ENCODE peak calls at places on chromosomes 6 and 20, in ten cellular contexts. R, C, I, Q, T, V, P, B, U and H are unnamed samples.

GRCh38 chr20:14566505-14566904 is 229.1 kb upstream of the FLRT3 start:
- DNase-seq in T (no peak), P (no peak), C (no peak), R (no peak), Q (no peak), I (peak), U (peak), B (no peak), V (no peak), H (no peak)

GRCh38 chr6:38184041-38184779 is 364.7 kb downstream of the ZFAND3 start:
- DNase-seq in V (no peak), C (no peak), R (peak), T (peak), Q (no peak), P (no peak), I (no peak), U (no peak), B (no peak), H (no peak)

GRCh38 chr20:63118303-63118670 is 97.6 kb downstream of the YTHDF1 start:
- DNase-seq in C (no peak), P (no peak), Q (no peak), T (no peak), U (no peak), B (peak), I (no peak), R (no peak), V (no peak), H (no peak)

GRCh38 chr20:23133560-23133998 is 47.5 kb upstream of the CD93 start:
- DNase-seq in I (no peak), U (no peak), Q (no peak), R (no peak), T (peak), V (no peak), B (peak), P (no peak), C (no peak), H (no peak)

GRCh38 chr6:96947055-96947454 is 22.5 kb downstream of the KLHL32 start:
- DNase-seq in R (no peak), B (no peak), U (no peak), Q (no peak), I (no peak), C (peak), P (no peak), V (no peak), T (no peak), H (no peak)

GRCh38 chr6:141321486-141322347 is 811.0 kb upstream of the GJE1 start:
- DNase-seq in B (no peak), R (no peak), I (peak), Q (no peak), T (no peak), P (peak), C (no peak), U (no peak), V (no peak), H (no peak)

GRCh38 chr6:160029525-160029924 is 60.6 kb downstream of the IGF2R start:
- DNase-seq in V (no peak), R (no peak), Q (no peak), T (peak), I (no peak), P (no peak), B (no peak), C (no peak), U (peak), H (no peak)

GRCh38 chr6:5345324-5345723 is 84.0 kb downstream of the FARS2 start:
- DNase-seq in P (no peak), R (no peak), C (peak), I (no peak), Q (no peak), B (no peak), V (no peak), T (no peak), U (no peak), H (no peak)

GRCh38 chr20:56974499-56975250 is 291.8 kb downstream of the BMP7 start:
- DNase-seq in U (peak), R (peak), B (no peak), I (peak), P (peak), C (peak), Q (no peak), T (peak), V (peak), H (no peak)

GRCh38 chr6:150729188-150729748 is 129.6 kb downstream of the PLEKHG1 start:
- DNase-seq in B (no peak), R (no peak), I (no peak), V (no peak), P (no peak), Q (no peak), U (no peak), C (no peak), T (no peak), H (no peak)

GRCh38 chr6:160085713-160086505 is 35.7 kb upstream of the SLC22A1 start:
- DNase-seq in T (peak), P (no peak), Q (no peak), C (no peak), U (no peak), V (no peak), I (no peak), B (no peak), R (no peak), H (no peak)

DNA sequence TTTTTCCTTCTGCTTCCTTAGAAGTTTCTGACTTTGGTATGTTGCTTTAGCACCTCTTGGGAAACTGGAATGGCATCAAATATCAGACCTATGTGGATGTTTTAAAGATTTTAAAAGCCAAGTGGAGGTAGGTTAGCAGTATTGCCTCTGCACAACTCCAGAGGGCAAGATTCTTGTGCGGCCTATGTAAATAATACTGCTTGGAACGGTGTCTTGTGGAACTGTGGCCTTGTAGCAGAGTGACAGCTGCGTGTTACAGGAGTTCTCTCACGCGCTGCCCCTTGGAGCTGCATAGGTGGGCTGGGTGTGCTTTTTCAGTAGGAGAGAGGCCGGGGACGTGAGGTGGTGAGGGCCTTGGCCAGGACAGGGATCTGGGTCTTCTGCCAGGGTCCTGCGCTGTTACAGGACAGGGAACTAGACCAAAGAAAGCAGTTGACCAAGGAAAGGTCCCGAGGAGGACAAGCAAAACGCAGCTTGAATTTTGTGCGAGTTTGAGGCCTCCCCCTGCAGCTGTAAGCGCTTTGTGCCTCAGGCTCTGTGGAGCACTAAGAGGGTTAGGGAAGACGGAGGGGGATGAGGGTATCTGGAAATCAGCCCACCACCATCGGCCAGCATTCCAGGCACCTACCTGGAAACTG is 1.5 kb downstream of the TMEM181 start:
- DNase-seq in Q (no peak), U (no peak), B (no peak), C (no peak), I (no peak), R (no peak), T (no peak), V (no peak), P (no peak), H (no peak)
- TF ChIP-seq CTCF in Q (no peak), U (no peak), B (no peak), C (no peak), I (no peak), R (no peak), T (no peak), V (no peak), P (no peak), H (no peak)

GRCh38 chr6:37103169-37104039 is 66.5 kb upstream of the PIM1 start:
- DNase-seq in U (peak), B (peak), T (peak), V (no peak), P (peak), Q (no peak), I (peak), C (peak), R (peak), H (peak)
- TF ChIP-seq CTCF in U (no peak), B (no peak), T (no peak), V (no peak), P (no peak), Q (no peak), I (no peak), C (no peak), R (no peak), H (no peak)

GRCh38 chr6:167755461-167755860 is 71.2 kb upstream of the AFDN start:
- DNase-seq in Q (no peak), U (no peak), T (no peak), I (no peak), B (no peak), R (no peak), V (no peak), P (no peak), C (no peak), H (no peak)

GRCh38 chr6:167757291-167757690 is 69.4 kb upstream of the AFDN start:
- DNase-seq in U (no peak), P (no peak), V (no peak), T (no peak), Q (no peak), C (no peak), B (no peak), R (no peak), I (no peak), H (no peak)

GRCh38 chr6:167756594-167756993 is 70.1 kb upstream of the AFDN start:
- DNase-seq in Q (no peak), V (no peak), I (no peak), U (no peak), T (no peak), B (no peak), C (no peak), R (no peak), P (no peak), H (no peak)

GRCh38 chr6:167751579-167752115 is 75.1 kb upstream of the AFDN start:
- DNase-seq in V (no peak), U (no peak), B (no peak), P (no peak), I (no peak), T (no peak), R (no peak), C (no peak), Q (no peak), H (no peak)

DNA sequence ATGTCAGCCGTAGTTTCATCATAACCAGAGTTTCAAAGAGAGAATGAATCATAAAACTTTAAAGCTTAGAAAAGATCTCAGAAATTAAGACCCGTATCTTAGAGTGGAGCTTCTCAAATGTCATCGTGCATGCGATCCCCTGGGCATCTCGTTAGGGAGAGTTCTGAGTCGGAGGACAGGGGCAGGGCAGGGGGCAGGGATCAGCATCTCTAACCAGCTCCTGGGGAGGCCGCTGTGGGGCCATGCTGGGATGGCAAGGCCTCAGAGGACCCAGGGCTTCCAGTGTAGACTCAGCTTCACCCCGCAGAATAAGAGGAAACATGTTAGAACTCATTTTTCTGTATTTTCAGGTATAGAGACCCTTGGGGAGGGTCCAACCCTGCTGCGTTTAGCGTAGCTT is 72.0 kb upstream of the AFDN start:
- DNase-seq in C (no peak), T (no peak), U (no peak), Q (no peak), I (no peak), V (no peak), P (no peak), B (no peak), R (no peak), H (no peak)
- TF ChIP-seq CTCF in C (no peak), T (no peak), U (no peak), Q (no peak), I (no peak), V (no peak), P (no peak), B (no peak), R (no peak), H (no peak)

GRCh38 chr6:45498620-45499019 is 120.9 kb upstream of the SUPT3H start:
- DNase-seq in I (no peak), P (no peak), V (no peak), T (no peak), R (no peak), B (no peak), C (no peak), Q (no peak), U (no peak), H (no peak)

GRCh38 chr6:45502446-45502845 is 124.7 kb upstream of the SUPT3H start:
- DNase-seq in U (peak), Q (no peak), B (no peak), I (no peak), T (no peak), C (no peak), P (no peak), V (no peak), R (no peak), H (no peak)

GRCh38 chr6:45504947-45505346 is 127.2 kb upstream of the SUPT3H start:
- DNase-seq in V (peak), C (no peak), B (no peak), I (peak), U (peak), Q (no peak), R (peak), P (peak), T (peak), H (no peak)

GRCh38 chr6:45505470-45505869 is 127.7 kb upstream of the SUPT3H start:
- DNase-seq in R (no peak), P (no peak), C (no peak), B (no peak), T (no peak), U (no peak), Q (no peak), V (no peak), I (no peak), H (no peak)

GRCh38 chr6:45500924-45501816 is 123.4 kb upstream of the SUPT3H start:
- DNase-seq in B (no peak), R (peak), T (peak), P (peak), U (peak), C (peak), I (no peak), V (no peak), Q (no peak), H (no peak)
- TF ChIP-seq CTCF in B (no peak), R (peak), T (peak), P (peak), U (peak), C (peak), I (peak), V (no peak), Q (no peak), H (no peak)

GRCh38 chr6:56961151-56961550 is 6.2 kb downstream of the BEND6 start:
- DNase-seq in U (peak), C (peak), T (no peak), P (no peak), Q (no peak), B (no peak), R (no peak), I (no peak), V (no peak), H (no peak)
- TF ChIP-seq CTCF in U (no peak), C (no peak), T (no peak), P (no peak), Q (no peak), B (no peak), R (no peak), I (no peak), V (no peak), H (no peak)

DNA sequence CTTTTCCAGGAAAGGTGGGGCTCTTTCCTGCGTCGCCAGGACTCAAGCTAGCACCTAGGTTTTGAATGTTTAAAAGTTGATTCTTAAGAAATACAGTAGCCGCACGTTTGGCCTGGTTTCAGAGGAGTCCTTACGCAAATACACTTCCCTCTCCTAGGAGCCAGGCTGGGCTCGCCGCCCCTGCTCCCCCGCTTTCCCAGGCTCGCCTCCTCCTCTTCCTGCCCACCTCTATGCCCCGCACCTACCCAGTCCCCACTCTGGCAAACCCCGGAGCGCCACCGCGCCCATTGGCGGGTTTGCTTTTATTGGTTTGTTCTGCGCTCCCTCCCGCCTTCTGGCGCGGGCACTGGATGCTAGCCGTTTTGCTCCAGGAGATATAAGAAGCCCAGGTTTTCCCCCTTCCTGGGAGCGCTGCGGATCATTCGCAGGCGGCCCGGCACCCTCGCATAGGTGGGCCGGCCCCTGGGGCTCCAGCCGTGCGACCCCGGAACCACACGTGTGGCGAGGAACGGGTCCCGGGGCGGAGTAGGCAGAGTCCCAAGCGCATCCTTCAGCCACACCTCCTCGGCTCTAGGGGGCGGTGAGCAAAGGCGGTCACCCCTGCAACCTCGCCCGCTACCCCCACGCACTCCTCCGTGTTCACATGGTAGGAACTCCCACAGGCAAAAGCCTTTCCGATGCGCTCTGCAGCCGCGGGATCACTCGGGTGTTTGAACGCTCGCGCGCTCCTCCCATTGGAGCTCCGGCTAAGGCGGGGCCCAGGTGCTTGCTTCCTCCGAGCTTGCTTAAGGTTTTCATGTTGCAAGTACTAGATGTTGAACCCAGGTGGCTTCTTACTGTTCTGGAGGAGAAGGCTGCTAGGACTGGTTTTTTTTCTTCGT is 119.0 kb downstream of the RTN4IP1 start:
- DNase-seq in B (peak), T (peak), I (peak), R (peak), C (peak), Q (no peak), P (peak), U (peak), V (no peak), H (peak)
- TF ChIP-seq CTCF in B (no peak), T (peak), I (no peak), R (peak), C (no peak), Q (no peak), P (peak), U (no peak), V (peak), H (no peak)

GRCh38 chr20:47851774-47852173 is 66.5 kb upstream of the SULF2 start:
- DNase-seq in Q (no peak), C (no peak), P (no peak), B (no peak), R (no peak), T (no peak), U (no peak), I (no peak), V (no peak), H (no peak)
- TF ChIP-seq CTCF in Q (no peak), C (no peak), P (no peak), B (no peak), R (no peak), T (no peak), U (no peak), I (no peak), V (no peak), H (no peak)

DNA sequence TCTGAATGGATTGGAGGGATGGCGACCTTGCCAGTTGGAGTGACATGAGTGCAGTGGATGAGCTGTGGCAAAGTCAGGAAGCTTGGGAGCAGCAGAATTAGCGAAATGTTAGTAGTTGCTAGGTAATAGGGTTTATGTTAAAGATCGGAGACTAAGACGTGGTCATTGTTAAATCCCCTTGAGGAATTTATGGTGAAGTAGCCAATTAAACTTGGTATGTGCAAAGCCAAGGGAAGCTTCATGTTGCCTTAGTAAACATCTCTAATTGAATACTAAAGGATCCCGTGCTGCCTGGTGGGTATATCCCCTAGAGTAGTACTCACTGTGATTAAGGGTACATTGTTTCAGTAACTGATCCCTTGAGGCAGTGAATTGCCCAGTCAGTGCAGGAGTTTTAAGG is 106.0 kb downstream of the PRIM2 start:
- DNase-seq in U (no peak), P (peak), I (no peak), C (no peak), V (peak), Q (no peak), R (peak), T (peak), B (no peak), H (no peak)
- TF ChIP-seq CTCF in U (no peak), P (no peak), I (no peak), C (no peak), V (no peak), Q (no peak), R (no peak), T (no peak), B (no peak), H (no peak)

GRCh38 chr20:45405566-45406259 is 2.4 kb upstream of the DBNDD2 start:
- DNase-seq in U (peak), V (no peak), I (no peak), P (no peak), B (peak), T (peak), C (no peak), R (peak), Q (no peak), H (peak)

GRCh38 chr20:45404438-45404837 is 3.7 kb upstream of the DBNDD2 start:
- DNase-seq in Q (no peak), P (no peak), B (no peak), R (no peak), V (no peak), C (no peak), U (no peak), I (no peak), T (no peak), H (no peak)

GRCh38 chr20:45407067-45407745 is 883 bp upstream of the DBNDD2 start:
- DNase-seq in R (peak), C (no peak), Q (no peak), U (peak), V (no peak), P (peak), I (peak), B (peak), T (peak), H (peak)

GRCh38 chr20:45407783-45408645 is at the start of gene DBNDD2:
- DNase-seq in R (no peak), I (no peak), U (no peak), Q (no peak), C (no peak), B (peak), T (no peak), V (no peak), P (no peak), H (no peak)

GRCh38 chr20:45406260-45407066 is 1.6 kb upstream of the DBNDD2 start:
- DNase-seq in B (peak), I (peak), R (peak), U (peak), C (no peak), V (no peak), Q (peak), T (peak), P (no peak), H (peak)
- TF ChIP-seq CTCF in B (no peak), I (no peak), R (no peak), U (no peak), C (no peak), V (peak), Q (peak), T (no peak), P (no peak), H (no peak)

DNA sequence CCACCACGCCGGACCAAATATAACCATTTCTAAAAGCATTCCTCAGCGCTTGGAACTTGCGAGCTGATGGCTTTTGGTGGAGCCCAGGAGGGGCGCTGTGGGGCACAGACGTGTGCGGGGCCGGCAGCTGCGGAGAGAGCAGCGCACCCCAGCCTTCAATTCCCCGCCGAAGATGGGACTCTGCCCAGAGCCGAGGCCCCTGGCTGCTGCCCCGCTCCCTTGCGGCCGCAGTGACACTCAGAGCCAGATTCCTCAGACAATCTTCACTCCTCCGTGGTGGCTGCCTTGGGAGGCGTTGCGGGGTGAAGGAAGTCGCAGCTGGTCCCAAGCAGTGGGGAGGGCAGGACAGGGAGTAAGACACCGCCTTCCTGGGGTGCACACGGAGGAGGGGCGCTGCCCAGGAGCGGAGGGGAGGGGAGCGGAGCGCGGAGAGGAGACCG is 87.7 kb downstream of the TMEM242 start:
- DNase-seq in T (peak), B (peak), P (peak), R (peak), V (no peak), I (peak), Q (no peak), U (peak), C (no peak), H (peak)
- TF ChIP-seq CTCF in T (peak), B (peak), P (peak), R (peak), V (peak), I (peak), Q (peak), U (peak), C (peak), H (peak)